ENCODE peak calls at places on chromosomes 13 and 19, in eight cellular contexts. W is body of pancreas, V is breast epithelium, K is transverse colon, O is stomach, A is tibial nerve, L is A549, N is testis. X is an unnamed sample. For H3K9me3, the result is how much of the 10 kb centered on the place peaks cover.

GRCh38 chr13:40149611-40150283 is 494.3 kb downstream of the COG6 start:
- DNase-seq in W (no peak), V (no peak), K (no peak), O (no peak), A (no peak), L (peak), N (no peak), X (no peak)

GRCh38 chr19:18433039-18433691 is 4.8 kb downstream of the ISYNA1 start:
- DNase-seq in W (peak), V (no peak), K (no peak), O (no peak), A (no peak), L (no peak), N (no peak), X (no peak)

GRCh38 chr19:19274146-19274545 is 1.0 kb upstream of the TM6SF2 start:
- DNase-seq in W (no peak), V (no peak), K (no peak), O (no peak), A (no peak), L (no peak), N (no peak), X (no peak)

GRCh38 chr19:41321600-41322270 is 11.8 kb downstream of the CCDC97 start:
- DNase-seq in W (peak), V (no peak), K (peak), O (no peak), A (no peak), L (peak), N (peak), X (no peak)

GRCh38 chr13:33017410-33017929 is 1.2 kb downstream of the KL start:
- DNase-seq in W (no peak), V (no peak), K (peak), O (peak), A (peak), L (peak), N (peak), X (no peak)

GRCh38 chr19:57302020-57302465 is 18.2 kb upstream of the ZNF543 start:
- DNase-seq in W (no peak), V (peak), K (no peak), O (no peak), A (no peak), L (no peak), N (no peak), X (no peak)

GRCh38 chr19:42683917-42684513 is 56.3 kb downstream of the PSG3 start:
- DNase-seq in W (no peak), V (no peak), K (no peak), O (no peak), A (no peak), L (peak), N (peak), X (no peak)

GRCh38 chr13:110274687-110275086 is 32.3 kb downstream of the COL4A1 start:
- DNase-seq in W (no peak), V (no peak), K (no peak), O (no peak), A (no peak), L (peak), N (no peak), X (peak)

GRCh38 chr13:95677564-95678386 is 836 bp downstream of the DNAJC3 start:
- DNase-seq in W (peak), V (peak), K (peak), O (no peak), A (no peak), L (peak), N (no peak), X (no peak)

GRCh38 chr19:49067554-49067953 is 2.9 kb upstream of the NTF4 start:
- DNase-seq in W (no peak), V (no peak), K (no peak), O (no peak), A (no peak), L (no peak), N (no peak), X (no peak)

GRCh38 chr13:84668637-84669036 is 786.4 kb upstream of the SLITRK1 start:
- DNase-seq in W (no peak), V (no peak), K (no peak), O (no peak), A (no peak), L (no peak), N (no peak), X (no peak)

DNA sequence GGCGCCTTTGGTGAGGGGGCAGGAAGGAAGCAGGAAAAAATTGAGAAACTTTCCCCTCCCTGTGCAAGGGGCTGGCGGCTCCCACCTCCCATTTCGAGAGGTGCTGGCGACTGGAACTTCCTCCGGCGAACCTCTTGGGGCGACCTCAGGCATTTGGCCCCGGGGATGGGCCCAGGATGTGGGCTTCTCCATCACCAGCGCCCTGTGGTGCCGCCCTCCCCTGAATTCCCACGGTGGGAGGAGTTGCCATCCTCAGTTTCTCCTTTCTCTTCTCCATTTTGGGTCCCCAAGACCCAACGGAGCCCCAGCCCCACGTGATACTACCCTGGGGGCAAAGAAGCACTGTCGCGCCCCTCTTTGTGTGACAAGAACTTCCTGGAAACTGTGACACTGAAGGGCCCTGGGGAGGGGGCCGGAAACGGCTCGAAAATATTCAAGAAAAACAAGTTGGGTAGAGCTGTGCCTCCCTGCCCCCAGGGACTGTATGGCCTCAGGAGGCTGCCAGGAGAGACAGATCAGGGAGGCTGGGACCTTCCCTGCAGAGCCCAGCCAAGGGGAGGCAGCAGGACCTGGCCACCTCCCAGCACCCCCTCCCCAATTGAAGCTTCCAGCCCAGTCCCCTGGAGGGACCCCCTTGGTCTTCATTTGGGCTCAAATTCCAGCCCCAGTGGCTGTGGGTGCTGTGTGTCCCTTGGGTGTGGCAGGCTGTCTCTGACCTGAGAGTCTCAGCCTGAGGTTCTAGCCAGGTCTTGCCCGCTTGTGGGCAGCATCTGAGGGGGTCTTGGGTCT is 16.2 kb upstream of the AP1M2 start:
- DNase-seq in W (peak), V (peak), K (peak), O (peak), A (no peak), L (no peak), N (no peak), X (no peak)
- TF ChIP-seq POLR2A in W (peak), V (no peak), K (peak), O (no peak), A (no peak), L (no peak), N (no peak), X (peak)

DNA sequence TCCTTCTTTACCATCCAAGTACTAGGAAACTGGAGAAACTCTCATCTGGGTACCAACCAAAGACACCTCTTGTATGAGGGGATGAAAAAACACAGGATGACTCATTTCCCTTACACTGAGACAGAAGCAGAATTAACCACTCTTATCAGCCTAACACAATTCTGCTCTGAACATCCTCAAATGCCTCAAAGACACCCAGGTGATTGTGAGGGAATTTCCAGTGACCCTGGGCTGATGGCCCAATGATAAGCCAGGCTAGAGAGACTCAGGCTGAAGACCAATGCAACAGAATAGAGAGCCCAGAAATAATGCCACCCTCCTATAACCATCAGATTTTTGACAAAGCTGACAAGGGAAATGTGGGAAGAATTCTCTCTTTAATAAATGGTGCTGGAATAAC is 7.0 kb downstream of the ZNF737 start:
- DNase-seq in W (no peak), V (no peak), K (no peak), O (no peak), A (no peak), L (no peak), N (no peak), X (no peak)
- H3K9me3 ChIP-seq in W (under half), V (half or more), K (half or more), O (half or more), A (half or more), L (under half), N (under half), X (under half)

DNA sequence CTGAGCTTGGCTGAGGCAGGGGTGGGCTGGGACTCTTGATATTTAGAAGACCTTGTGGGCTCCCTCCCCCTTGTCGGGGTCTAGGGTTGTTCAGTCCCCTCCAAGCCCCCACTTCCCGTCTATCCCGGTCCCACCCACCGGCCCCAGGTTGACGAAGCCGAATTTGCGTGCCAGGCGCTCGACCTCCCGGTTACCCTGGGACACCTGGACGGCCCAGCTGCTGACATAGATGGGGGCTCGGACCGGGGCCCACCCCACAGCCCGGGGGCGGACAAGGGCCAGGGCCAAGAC is 185 bp downstream of the PCSK4 start:
- DNase-seq in W (no peak), V (no peak), K (no peak), O (no peak), A (no peak), L (no peak), N (no peak), X (no peak)
- TF ChIP-seq POLR2A in W (peak), V (no peak), K (peak), O (no peak), A (no peak), L (no peak), N (no peak), X (no peak)

DNA sequence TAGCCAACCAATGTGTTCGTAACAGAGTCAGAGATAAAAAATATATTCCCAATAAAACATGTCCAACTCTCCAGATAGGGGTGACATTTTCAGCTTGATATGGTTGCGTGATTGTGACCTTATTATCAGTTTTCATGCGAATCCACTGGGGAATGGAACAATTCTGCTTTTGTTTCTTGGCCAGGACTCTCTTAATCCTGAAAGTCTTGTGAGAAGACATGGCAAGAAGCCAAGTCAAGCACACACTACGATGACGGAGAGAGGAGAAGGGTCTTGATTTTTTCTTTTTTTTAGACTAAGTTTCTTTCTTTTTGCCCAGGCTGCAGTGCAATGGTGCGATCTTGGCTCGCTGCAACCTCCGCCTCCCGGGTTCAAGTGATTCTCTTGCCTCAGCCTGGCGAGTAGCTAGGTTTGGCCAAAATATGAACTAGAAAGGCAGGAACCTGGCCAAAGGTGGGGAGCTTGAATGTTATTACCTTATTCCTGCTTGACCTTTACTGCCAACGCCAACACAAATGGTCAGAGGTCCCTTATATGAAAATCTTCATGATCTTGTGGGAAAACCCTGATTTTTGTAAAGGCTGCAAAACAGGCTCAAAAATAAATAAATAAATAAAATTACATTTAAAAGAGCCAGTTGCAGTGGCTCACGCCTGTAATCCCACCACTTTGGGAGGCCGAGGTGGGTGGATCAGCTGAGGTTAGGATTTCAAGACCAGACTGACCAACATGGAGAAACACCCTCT is 14.5 kb downstream of the ZNF816 start:
- DNase-seq in W (no peak), V (no peak), K (no peak), O (no peak), A (no peak), L (no peak), N (no peak), X (no peak)
- H3K9me3 ChIP-seq in W (under half), V (under half), K (half or more), O (half or more), A (half or more), L (half or more), N (under half), X (under half)